ENCODE peak calls at places on chromosomes 7 and 10, in four cellular contexts. A is heart left ventricle, C is stomach, M is uterus. J is an unnamed sample. For H3K36me3, the result is how much of the 10 kb centered on the place peaks cover.

GRCh38 chr7:84161398-84161797 is 33.2 kb downstream of the SEMA3A start:
- DNase-seq in A (no peak), C (no peak), M (no peak), J (no peak)

GRCh38 chr7:30559566-30559965 is 35.1 kb upstream of the GARS1 start:
- DNase-seq in A (no peak), C (no peak), M (no peak), J (no peak)

GRCh38 chr10:24417053-24417452 is 208.1 kb downstream of the KIAA1217 start:
- DNase-seq in A (no peak), C (no peak), M (no peak), J (no peak)

GRCh38 chr10:37948210-37948609 is 28.2 kb downstream of the ZNF25 start:
- DNase-seq in A (no peak), C (no peak), M (no peak), J (no peak)

GRCh38 chr10:131424053-131424452 is 112.5 kb upstream of the TCERG1L start:
- DNase-seq in A (no peak), C (no peak), M (no peak), J (no peak)

GRCh38 chr7:14836571-14837189 is 65.9 kb downstream of the DGKB start:
- DNase-seq in A (peak), C (no peak), M (peak), J (no peak)

GRCh38 chr10:120632047-120632446 is 175.0 kb downstream of the PLPP4 start:
- DNase-seq in A (no peak), C (no peak), M (no peak), J (no peak)

GRCh38 chr10:86256690-86257315 is 109.8 kb downstream of the GRID1 start:
- DNase-seq in A (no peak), C (no peak), M (no peak), J (no peak)

GRCh38 chr7:111290419-111290818 is 199.5 kb downstream of the LRRN3 start:
- DNase-seq in A (no peak), C (no peak), M (no peak), J (no peak)

GRCh38 chr7:39910108-39910869 is 39.8 kb upstream of the CDK13 start:
- DNase-seq in A (no peak), C (no peak), M (no peak), J (no peak)

GRCh38 chr7:30088362-30088761 is 46.4 kb upstream of the MTURN start:
- DNase-seq in A (no peak), C (no peak), M (no peak), J (no peak)

GRCh38 chr7:149721084-149721601 is 52.2 kb downstream of the ZNF467 start:
- DNase-seq in A (no peak), C (no peak), M (no peak), J (no peak)

GRCh38 chr7:149718730-149719049 is 54.7 kb downstream of the ZNF467 start:
- DNase-seq in A (no peak), C (no peak), M (no peak), J (no peak)

GRCh38 chr7:149719050-149719899 is 54.1 kb downstream of the ZNF467 start:
- DNase-seq in A (no peak), C (no peak), M (no peak), J (no peak)

GRCh38 chr7:149720372-149721083 is 52.9 kb downstream of the ZNF467 start:
- DNase-seq in A (peak), C (peak), M (no peak), J (no peak)

GRCh38 chr7:149719912-149720335 is 53.5 kb downstream of the ZNF467 start:
- DNase-seq in A (peak), C (no peak), M (no peak), J (no peak)
- H3K36me3 ChIP-seq in A (under half), C (under half), M (under half), J (under half)

GRCh38 chr10:77939561-77940001 is 13.0 kb upstream of the DLG5 start:
- DNase-seq in A (peak), C (peak), M (peak), J (no peak)

GRCh38 chr10:77940225-77940624 is 13.7 kb upstream of the DLG5 start:
- DNase-seq in A (no peak), C (no peak), M (no peak), J (no peak)

GRCh38 chr10:77943086-77943901 is 16.7 kb upstream of the DLG5 start:
- DNase-seq in A (no peak), C (no peak), M (no peak), J (no peak)

GRCh38 chr10:77940627-77941026 is 14.1 kb upstream of the DLG5 start:
- DNase-seq in A (no peak), C (no peak), M (no peak), J (no peak)

DNA sequence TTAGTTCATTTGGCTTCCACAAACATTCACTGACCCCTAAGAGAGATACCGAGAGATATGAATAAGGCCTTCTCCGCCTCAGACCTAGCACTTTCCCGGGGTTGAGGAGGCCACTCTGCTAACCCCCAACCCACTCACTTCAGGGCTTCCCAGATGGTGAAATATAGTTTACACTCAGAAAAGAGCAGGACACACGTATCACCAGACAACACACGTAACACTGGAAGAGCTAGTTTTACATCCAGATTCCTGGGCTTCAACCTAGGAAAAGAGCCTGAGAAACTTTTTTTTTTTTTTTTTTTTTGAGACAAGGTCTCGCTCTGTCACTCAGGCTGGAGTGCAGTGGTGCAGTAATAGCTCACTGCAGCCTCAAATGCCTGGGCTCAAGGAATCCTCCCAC is 15.2 kb upstream of the DLG5 start:
- DNase-seq in A (no peak), C (no peak), M (no peak), J (no peak)
- TF ChIP-seq POLR2A in A (no peak), C (no peak), M (no peak), J (no peak)

DNA sequence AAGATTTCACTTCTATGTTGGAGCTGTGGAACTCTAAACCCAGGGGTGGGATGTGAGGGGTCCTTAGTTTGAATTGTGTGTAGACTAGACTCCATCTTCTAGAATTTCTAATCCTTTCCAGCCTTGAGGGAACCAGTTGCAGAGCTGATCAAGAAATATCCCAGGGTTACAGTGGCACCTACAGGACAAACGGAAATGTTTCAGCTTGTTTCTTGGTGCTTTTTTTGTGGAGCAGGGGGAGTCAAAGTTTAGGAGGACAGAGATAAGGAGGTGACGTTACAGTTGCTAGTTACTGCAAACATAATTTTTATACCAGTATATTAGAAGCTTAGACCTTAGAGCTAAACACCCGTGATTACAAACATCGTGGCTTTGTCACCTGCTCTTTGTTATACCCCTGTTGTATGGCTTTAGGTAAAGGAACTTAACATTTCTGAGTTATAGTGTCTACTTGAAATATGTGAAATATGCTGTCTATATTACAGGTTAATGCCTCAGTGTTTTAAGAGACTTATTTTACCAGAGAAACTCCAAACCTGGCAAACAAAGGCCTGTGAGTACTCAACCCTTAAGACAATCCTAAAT is 84.5 kb upstream of the DYNC1I1 start:
- DNase-seq in A (no peak), C (no peak), M (no peak), J (no peak)
- TF ChIP-seq CTCF in A (peak), C (peak), M (peak), J (peak)

DNA sequence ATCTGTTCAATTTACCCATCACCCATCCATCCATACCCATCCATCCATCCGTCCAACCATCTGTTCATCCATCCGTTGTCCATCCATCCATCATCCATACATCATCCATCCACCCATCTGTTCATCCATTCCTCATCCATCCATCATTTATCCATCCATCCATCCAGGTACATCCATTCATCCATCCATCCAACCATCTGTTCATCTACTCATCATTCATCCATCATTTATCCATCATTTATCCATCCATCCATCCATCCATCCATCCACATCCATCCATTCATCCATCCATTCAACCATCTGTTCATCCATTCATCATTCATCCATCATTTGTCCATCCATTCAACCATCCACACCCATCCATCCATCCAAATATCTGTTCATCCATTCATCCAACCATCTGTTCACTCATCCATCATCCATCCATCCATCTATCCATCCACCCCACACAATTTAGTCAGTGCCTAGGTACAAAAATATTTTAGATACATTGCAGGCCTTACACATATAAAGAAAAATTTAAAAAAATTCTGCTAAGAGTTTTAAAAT is 119.1 kb downstream of the PRKCQ start:
- DNase-seq in A (no peak), C (no peak), M (no peak), J (no peak)
- H3K36me3 ChIP-seq in A (under half), C (under half), M (under half), J (under half)

DNA sequence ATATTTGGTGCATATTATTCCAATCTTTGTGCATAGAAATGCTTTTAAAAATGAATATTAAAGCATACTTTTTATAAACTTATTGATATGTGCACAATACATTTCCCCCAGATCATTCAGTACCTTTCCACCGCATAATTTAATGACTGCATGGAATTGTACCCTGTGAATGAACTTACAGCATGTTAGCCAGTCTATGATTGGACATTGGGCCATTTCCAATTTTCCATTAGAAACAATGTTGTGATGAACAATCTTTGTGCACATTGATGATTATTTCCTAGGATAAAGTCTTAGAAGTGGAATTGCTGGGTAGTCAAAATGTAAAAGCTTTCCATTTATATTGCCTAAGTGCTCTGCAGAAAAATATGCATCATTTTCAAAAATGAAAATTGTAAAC is 136.2 kb downstream of the WNT2 start:
- DNase-seq in A (no peak), C (no peak), M (no peak), J (no peak)
- TF ChIP-seq POLR2A in A (no peak), C (no peak), M (no peak), J (no peak)

GRCh38 chr10:6977641-6978627 is 397.9 kb upstream of the PRKCQ start:
- DNase-seq in A (no peak), C (no peak), M (no peak), J (no peak)
- TF ChIP-seq CTCF in A (no peak), C (no peak), M (no peak), J (no peak)

DNA sequence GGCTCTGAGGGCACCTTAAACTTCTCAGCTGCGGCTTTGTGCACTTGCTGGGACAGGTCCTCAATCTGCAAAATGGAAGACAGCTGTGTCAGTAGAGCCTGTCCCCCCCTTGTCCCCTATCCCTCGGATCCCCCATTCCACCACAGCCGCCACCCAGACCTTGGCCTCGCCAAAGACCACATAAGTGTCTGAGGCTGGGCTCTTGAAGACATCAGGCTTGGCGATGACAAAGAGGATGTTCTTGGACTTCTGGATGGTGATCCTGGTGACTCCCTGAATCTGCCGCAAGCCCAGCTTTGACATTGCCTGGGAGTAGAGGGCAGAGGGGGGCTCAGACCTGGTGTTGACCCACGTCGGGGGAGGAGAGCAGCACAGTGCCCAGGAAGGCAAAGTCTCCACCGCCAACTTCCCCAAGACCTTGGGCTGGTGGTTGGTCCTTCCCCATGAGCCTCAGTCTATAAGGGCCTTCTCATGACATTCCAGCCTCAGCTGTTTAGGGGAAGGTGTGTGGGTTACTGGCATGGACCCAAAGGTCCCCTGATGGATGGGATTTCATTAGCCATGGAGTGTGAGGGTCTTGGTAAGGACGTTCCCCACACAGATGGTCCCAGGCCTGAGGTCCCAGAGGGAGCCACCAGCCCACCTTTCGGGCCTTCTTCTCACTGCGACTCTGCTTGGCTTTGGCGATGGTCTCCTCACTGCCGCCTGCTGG is 7.7 kb downstream of the NACAD start:
- DNase-seq in A (no peak), C (no peak), M (no peak), J (no peak)
- H3K36me3 ChIP-seq in A (under half), C (under half), M (under half), J (under half)

J was measured in esophagus squamous epithelium.